ENCODE peak calls at places on chromosomes 11 and 22, in six cellular contexts. M is neuronal stem cell, T is IMR-90, Y is mesenchymal stem cell, J is H1, P is trophoblast cell. C is an unnamed sample.

GRCh38 chr11:66820921-66821320 is 22.3 kb upstream of the RCE1 start:
- DNase-seq in M (no peak), J (no peak), Y (no peak), P (no peak), T (no peak), C (no peak)

GRCh38 chr22:37431811-37432707 is 4.8 kb upstream of the ELFN2 start:
- DNase-seq in P (peak; percentile 21), Y (peak; percentile 95), T (peak; percentile 99), J (no peak), M (no peak), C (no peak)

GRCh38 chr22:38927033-38927789 is 30.2 kb upstream of the APOBEC3A start:
- DNase-seq in Y (peak; percentile 68), M (peak; percentile 59), P (peak; percentile 49), T (peak; percentile 37), J (peak; percentile 86), C (peak; percentile 89)

GRCh38 chr22:47102648-47103047 is 340.2 kb downstream of the TBC1D22A start:
- DNase-seq in M (no peak), J (peak; percentile 46), Y (peak; percentile 36), T (peak; percentile 12), P (peak; percentile 89), C (peak; percentile 74)

GRCh38 chr11:1786466-1786865 is 22.7 kb upstream of the CTSD start:
- DNase-seq in J (no peak), M (no peak), T (no peak), Y (no peak), P (no peak), C (no peak)

GRCh38 chr11:55902308-55902707 is 12.1 kb downstream of the OR5W2 start:
- DNase-seq in M (no peak), Y (no peak), J (no peak), T (no peak), P (no peak), C (no peak)

GRCh38 chr11:13927496-13927895 is 35.0 kb upstream of the SPON1 start:
- DNase-seq in Y (no peak), J (no peak), M (no peak), T (no peak), P (no peak), C (no peak)

GRCh38 chr11:94544582-94544831 is 786 bp downstream of the FUT4 start:
- DNase-seq in J (no peak), Y (no peak), M (no peak), P (no peak), T (no peak), C (no peak)

GRCh38 chr11:129455756-129456436 is 80.2 kb downstream of the BARX2 start:
- DNase-seq in M (no peak), Y (no peak), J (no peak), P (peak; percentile 27), T (no peak), C (no peak)

GRCh38 chr22:31296258-31296657 is 4.0 kb upstream of the PIK3IP1 start:
- DNase-seq in Y (peak; percentile 51), M (no peak), J (no peak), P (no peak), T (peak; percentile 58), C (no peak)

GRCh38 chr11:22677153-22677890 is 10.9 kb downstream of the GAS2 start:
- DNase-seq in J (no peak), Y (no peak), T (no peak), M (no peak), P (no peak), C (no peak)

GRCh38 chr11:17810736-17811135 is 76.2 kb downstream of the KCNC1 start:
- DNase-seq in P (peak; percentile 26), J (no peak), Y (no peak), T (peak; percentile 52), M (no peak), C (no peak)

GRCh38 chr11:102237096-102237735 is 80.1 kb upstream of the BIRC3 start:
- DNase-seq in M (no peak), T (peak; percentile 62), P (no peak), Y (peak; percentile 54), J (no peak), C (no peak)

GRCh38 chr11:116707250-116707649 is 65.5 kb downstream of the BUD13 start:
- DNase-seq in M (no peak), T (no peak), Y (no peak), J (no peak), P (peak; percentile 35), C (no peak)

GRCh38 chr22:42717197-42717967 is 3.3 kb downstream of the A4GALT start:
- DNase-seq in P (peak; percentile 81), T (no peak), J (no peak), Y (peak; percentile 32), M (no peak), C (peak; percentile 88)

GRCh38 chr22:28832731-28833130 is 32.4 kb upstream of the XBP1 start:
- DNase-seq in Y (no peak), P (no peak), T (no peak), M (no peak), J (no peak), C (no peak)

GRCh38 chr11:118046051-118046963 is 30.6 kb upstream of the TMPRSS4 start:
- DNase-seq in J (no peak), T (no peak), Y (no peak), P (no peak), M (no peak), C (no peak)

GRCh38 chr11:73795925-73796632 is 8.4 kb downstream of the MRPL48 start:
- DNase-seq in T (no peak), J (peak; percentile 75), P (no peak), M (no peak), Y (no peak), C (peak; percentile 68)

GRCh38 chr11:19955660-19956059 is 204.6 kb downstream of the DBX1 start:
- DNase-seq in M (no peak), Y (no peak), J (no peak), T (no peak), P (no peak), C (no peak)

GRCh38 chr11:129896062-129896461 is 684 bp upstream of the NFRKB start:
- DNase-seq in T (no peak), Y (no peak), P (no peak), M (no peak), J (no peak), C (no peak)

GRCh38 chr11:119860561-119861094 is 131.6 kb upstream of the NECTIN1 start:
- DNase-seq in M (no peak), J (no peak), P (no peak), T (no peak), Y (no peak), C (no peak)

GRCh38 chr11:93051181-93051580 is 81.7 kb downstream of the MTNR1B start:
- DNase-seq in P (peak; percentile 48), T (peak; percentile 88), Y (peak; percentile 39), J (no peak), M (no peak), C (no peak)

GRCh38 chr11:76579752-76580151 is 90.8 kb downstream of the LRRC32 start:
- DNase-seq in Y (no peak), P (no peak), T (no peak), J (no peak), M (no peak), C (no peak)

GRCh38 chr11:34379081-34379480 is 21.3 kb upstream of the ABTB2 start:
- DNase-seq in M (no peak), T (peak; percentile 36), J (no peak), Y (no peak), P (no peak), C (no peak)

GRCh38 chr11:110147965-110148709 is 54.9 kb downstream of the ZC3H12C start:
- DNase-seq in P (no peak), M (no peak), J (no peak), T (peak; percentile 92), Y (peak; percentile 79), C (no peak)

GRCh38 chr22:46031066-46031465 is 54.1 kb upstream of the WNT7B start:
- DNase-seq in Y (no peak), M (no peak), T (no peak), P (no peak), J (no peak), C (no peak)

GRCh38 chr11:37533087-37533486 is 935.1 kb upstream of the RAG2 start:
- DNase-seq in T (no peak), P (no peak), M (no peak), Y (no peak), J (no peak), C (no peak)

GRCh38 chr11:37533830-37534229 is 935.8 kb upstream of the RAG2 start:
- DNase-seq in M (no peak), T (no peak), J (no peak), Y (no peak), P (no peak), C (no peak)

GRCh38 chr11:37527545-37527944 is 929.5 kb upstream of the RAG2 start:
- DNase-seq in Y (no peak), P (no peak), T (no peak), J (no peak), M (no peak), C (no peak)

GRCh38 chr11:37532271-37532670 is 934.2 kb upstream of the RAG2 start:
- DNase-seq in P (no peak), T (no peak), Y (no peak), J (no peak), M (peak; percentile 15), C (no peak)
- H3K14ac ChIP-seq in P (no peak overlapping the region), T (no peak overlapping the region), Y (no peak overlapping the region), J (no peak overlapping the region), M (no peak overlapping the region), C (no peak overlapping the region)

GRCh38 chr22:43941449-43941848 is 13.8 kb upstream of the SAMM50 start:
- DNase-seq in J (no peak), P (no peak), Y (no peak), T (no peak), M (no peak), C (no peak)
- H3K14ac ChIP-seq in J (no peak overlapping the region), P (no peak overlapping the region), Y (no peak overlapping the region), T (no peak overlapping the region), M (no peak overlapping the region), C (no peak overlapping the region)

DNA sequence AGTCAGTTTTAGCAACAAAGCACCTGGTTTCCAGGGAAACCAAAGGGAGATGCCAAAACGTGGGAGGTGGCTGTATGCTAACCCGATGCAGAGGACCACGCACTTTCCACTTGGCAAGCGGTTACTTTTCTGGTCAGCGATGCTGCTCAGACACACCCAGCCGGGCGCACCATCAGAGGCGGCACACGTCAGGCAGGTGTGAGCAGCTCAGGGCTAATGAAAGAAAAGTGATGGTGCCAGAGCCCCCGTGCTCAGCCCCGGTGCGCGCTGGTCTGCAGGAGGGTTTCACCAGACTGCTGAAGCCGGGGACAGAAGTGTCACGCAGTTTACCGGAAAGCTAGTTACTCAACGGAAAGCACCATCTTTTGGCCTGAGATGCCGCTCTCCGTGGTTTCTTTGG is 5.7 kb downstream of the LTO1 start:
- DNase-seq in Y (no peak), J (no peak), P (no peak), M (no peak), T (no peak), C (no peak)
- H3K14ac ChIP-seq in Y (no peak overlapping the region), J (no peak overlapping the region), P (no peak overlapping the region), M (no peak overlapping the region), T (no peak overlapping the region), C (no peak overlapping the region)

DNA sequence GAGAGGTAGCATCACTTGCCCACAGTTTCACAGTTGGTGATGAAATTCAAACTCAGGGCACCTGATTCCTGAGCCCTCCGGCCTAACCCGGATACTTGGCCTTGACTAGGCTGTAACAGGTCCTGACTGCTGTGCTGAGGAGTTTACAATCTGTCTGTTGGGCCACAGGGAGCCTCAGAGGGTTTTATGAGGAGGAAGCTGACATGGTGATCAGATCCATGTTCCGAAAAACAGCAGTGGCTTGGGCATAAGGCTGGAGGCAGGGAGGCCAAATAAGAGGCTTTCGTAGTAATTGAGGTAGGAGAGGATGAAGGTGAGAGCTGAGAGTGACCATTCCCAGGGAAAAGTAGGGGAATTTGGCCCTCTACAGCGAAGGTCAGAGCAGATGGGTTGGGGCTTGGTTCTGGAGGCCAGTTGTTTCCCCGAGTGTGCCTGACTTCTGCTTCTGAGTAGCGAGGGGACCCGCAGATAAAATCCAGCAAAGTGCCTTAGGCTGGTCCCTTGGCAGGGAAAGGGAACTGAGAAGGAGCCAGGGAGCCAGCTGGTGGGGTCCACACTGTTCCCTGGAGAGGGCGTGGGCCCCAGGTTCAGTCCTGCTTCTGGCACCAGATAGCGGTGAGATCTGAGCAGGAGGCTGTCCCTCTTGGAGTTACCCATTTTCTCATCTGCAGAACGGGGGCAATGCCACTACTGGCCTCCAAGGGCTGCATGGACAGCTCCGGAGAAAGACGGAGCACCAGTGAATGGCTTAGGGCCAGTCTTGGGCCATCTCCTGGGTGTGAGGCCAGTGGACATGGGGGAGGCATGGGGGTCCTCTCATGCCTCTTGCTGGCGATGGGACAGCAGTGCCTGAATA is 6.5 kb downstream of the PRDM11 start:
- DNase-seq in P (no peak), J (peak; percentile 36), Y (no peak), T (no peak), M (no peak), C (peak; percentile 24)
- H3K14ac ChIP-seq in P (no peak overlapping the region), J (no peak overlapping the region), Y (no peak overlapping the region), T (no peak overlapping the region), M (no peak overlapping the region), C (no peak overlapping the region)

C was measured in H9.